ENCODE peak calls at places on chromosome 22, in nine cellular contexts. One of them, this sample, is unnamed.

GRCh38 chr22:38699784-38700183 is 959 bp downstream of the JOSD1 start:
- DNase-seq in heart left ventricle: no peak
- DNase-seq in activated naive CD8-positive, alpha-beta T cell treated with anti-CD3 and anti-CD28 coated beads for 36 hours: no peak
- DNase-seq in activated CD4-positive, alpha-beta T cell treated with anti-CD3 and anti-CD28 coated beads for 24 hours: no peak
- DNase-seq in GM10248: no peak
- DNase-seq in Kasumi-1: no peak
- DNase-seq in stimulated activated CD8-positive, alpha-beta memory T cell treated with anti-CD3 and anti-CD28 coated beads, Interleukin-15, amount 100 ng/mL, for 24 hours: no peak
- DNase-seq in CD8-positive, alpha-beta T cell: no peak
- DNase-seq in ELF-1: peak; percentile 16
- DNase-seq in this sample: peak; percentile 20

GRCh38 chr22:30365891-30366290 is 9.1 kb downstream of the CCDC157 start:
- DNase-seq in CD8-positive, alpha-beta T cell: no peak
- DNase-seq in heart left ventricle: no peak
- DNase-seq in stimulated activated CD8-positive, alpha-beta memory T cell treated with anti-CD3 and anti-CD28 coated beads, Interleukin-15, amount 100 ng/mL, for 24 hours: no peak
- DNase-seq in GM10248: no peak
- DNase-seq in activated naive CD8-positive, alpha-beta T cell treated with anti-CD3 and anti-CD28 coated beads for 36 hours: no peak
- DNase-seq in ELF-1: no peak
- DNase-seq in Kasumi-1: no peak
- DNase-seq in activated CD4-positive, alpha-beta T cell treated with anti-CD3 and anti-CD28 coated beads for 24 hours: no peak
- DNase-seq in this sample: no peak

GRCh38 chr22:19872779-19873137 is 18.1 kb upstream of the GNB1L start:
- DNase-seq in heart left ventricle: no peak
- DNase-seq in GM10248: no peak
- DNase-seq in stimulated activated CD8-positive, alpha-beta memory T cell treated with anti-CD3 and anti-CD28 coated beads, Interleukin-15, amount 100 ng/mL, for 24 hours: no peak
- DNase-seq in ELF-1: peak; percentile 4
- DNase-seq in Kasumi-1: no peak
- DNase-seq in activated naive CD8-positive, alpha-beta T cell treated with anti-CD3 and anti-CD28 coated beads for 36 hours: no peak
- DNase-seq in CD8-positive, alpha-beta T cell: no peak
- DNase-seq in activated CD4-positive, alpha-beta T cell treated with anti-CD3 and anti-CD28 coated beads for 24 hours: no peak
- DNase-seq in this sample: no peak

GRCh38 chr22:17775781-17776470 is 1.7 kb upstream of the BID start:
- DNase-seq in activated naive CD8-positive, alpha-beta T cell treated with anti-CD3 and anti-CD28 coated beads for 36 hours: no peak
- DNase-seq in CD8-positive, alpha-beta T cell: peak; percentile 43
- DNase-seq in GM10248: no peak
- DNase-seq in Kasumi-1: no peak
- DNase-seq in activated CD4-positive, alpha-beta T cell treated with anti-CD3 and anti-CD28 coated beads for 24 hours: no peak
- DNase-seq in stimulated activated CD8-positive, alpha-beta memory T cell treated with anti-CD3 and anti-CD28 coated beads, Interleukin-15, amount 100 ng/mL, for 24 hours: no peak
- DNase-seq in heart left ventricle: no peak
- DNase-seq in ELF-1: no peak
- DNase-seq in this sample: no peak

GRCh38 chr22:50683994-50684371 is 11.4 kb downstream of the SHANK3 start:
- DNase-seq in GM10248: no peak
- DNase-seq in ELF-1: no peak
- DNase-seq in stimulated activated CD8-positive, alpha-beta memory T cell treated with anti-CD3 and anti-CD28 coated beads, Interleukin-15, amount 100 ng/mL, for 24 hours: no peak
- DNase-seq in activated naive CD8-positive, alpha-beta T cell treated with anti-CD3 and anti-CD28 coated beads for 36 hours: no peak
- DNase-seq in CD8-positive, alpha-beta T cell: no peak
- DNase-seq in activated CD4-positive, alpha-beta T cell treated with anti-CD3 and anti-CD28 coated beads for 24 hours: no peak
- DNase-seq in Kasumi-1: no peak
- DNase-seq in heart left ventricle: no peak
- DNase-seq in this sample: no peak

GRCh38 chr22:45535400-45535799 is 32.7 kb downstream of the FBLN1 start:
- DNase-seq in ELF-1: no peak
- DNase-seq in stimulated activated CD8-positive, alpha-beta memory T cell treated with anti-CD3 and anti-CD28 coated beads, Interleukin-15, amount 100 ng/mL, for 24 hours: no peak
- DNase-seq in activated CD4-positive, alpha-beta T cell treated with anti-CD3 and anti-CD28 coated beads for 24 hours: no peak
- DNase-seq in Kasumi-1: no peak
- DNase-seq in GM10248: no peak
- DNase-seq in heart left ventricle: no peak
- DNase-seq in CD8-positive, alpha-beta T cell: no peak
- DNase-seq in activated naive CD8-positive, alpha-beta T cell treated with anti-CD3 and anti-CD28 coated beads for 36 hours: no peak
- DNase-seq in this sample: no peak

GRCh38 chr22:34354071-34354817 is 434.0 kb upstream of the LARGE1 start:
- DNase-seq in CD8-positive, alpha-beta T cell: no peak
- DNase-seq in heart left ventricle: no peak
- DNase-seq in activated naive CD8-positive, alpha-beta T cell treated with anti-CD3 and anti-CD28 coated beads for 36 hours: no peak
- DNase-seq in activated CD4-positive, alpha-beta T cell treated with anti-CD3 and anti-CD28 coated beads for 24 hours: no peak
- DNase-seq in Kasumi-1: no peak
- DNase-seq in GM10248: no peak
- DNase-seq in stimulated activated CD8-positive, alpha-beta memory T cell treated with anti-CD3 and anti-CD28 coated beads, Interleukin-15, amount 100 ng/mL, for 24 hours: no peak
- DNase-seq in ELF-1: no peak
- DNase-seq in this sample: no peak

GRCh38 chr22:41308054-41308453 is 6.7 kb downstream of the ZC3H7B start:
- DNase-seq in Kasumi-1: no peak
- DNase-seq in activated CD4-positive, alpha-beta T cell treated with anti-CD3 and anti-CD28 coated beads for 24 hours: no peak
- DNase-seq in GM10248: no peak
- DNase-seq in CD8-positive, alpha-beta T cell: no peak
- DNase-seq in ELF-1: no peak
- DNase-seq in stimulated activated CD8-positive, alpha-beta memory T cell treated with anti-CD3 and anti-CD28 coated beads, Interleukin-15, amount 100 ng/mL, for 24 hours: no peak
- DNase-seq in heart left ventricle: no peak
- DNase-seq in activated naive CD8-positive, alpha-beta T cell treated with anti-CD3 and anti-CD28 coated beads for 36 hours: no peak
- DNase-seq in this sample: no peak

GRCh38 chr22:42379961-42380537 is 52.2 kb downstream of the NFAM1 start:
- DNase-seq in Kasumi-1: no peak
- DNase-seq in GM10248: no peak
- DNase-seq in CD8-positive, alpha-beta T cell: no peak
- DNase-seq in activated CD4-positive, alpha-beta T cell treated with anti-CD3 and anti-CD28 coated beads for 24 hours: no peak
- DNase-seq in heart left ventricle: no peak
- DNase-seq in activated naive CD8-positive, alpha-beta T cell treated with anti-CD3 and anti-CD28 coated beads for 36 hours: no peak
- DNase-seq in ELF-1: no peak
- DNase-seq in stimulated activated CD8-positive, alpha-beta memory T cell treated with anti-CD3 and anti-CD28 coated beads, Interleukin-15, amount 100 ng/mL, for 24 hours: no peak
- DNase-seq in this sample: no peak

GRCh38 chr22:25069758-25070461 is 117.4 kb downstream of the KIAA1671 start:
- DNase-seq in CD8-positive, alpha-beta T cell: peak; percentile 35
- DNase-seq in Kasumi-1: no peak
- DNase-seq in ELF-1: no peak
- DNase-seq in GM10248: no peak
- DNase-seq in activated naive CD8-positive, alpha-beta T cell treated with anti-CD3 and anti-CD28 coated beads for 36 hours: peak; percentile 41
- DNase-seq in heart left ventricle: no peak
- DNase-seq in activated CD4-positive, alpha-beta T cell treated with anti-CD3 and anti-CD28 coated beads for 24 hours: no peak
- DNase-seq in stimulated activated CD8-positive, alpha-beta memory T cell treated with anti-CD3 and anti-CD28 coated beads, Interleukin-15, amount 100 ng/mL, for 24 hours: no peak
- DNase-seq in this sample: peak; percentile 37

GRCh38 chr22:24588756-24589481 is 4.0 kb downstream of the LRRC75B start:
- DNase-seq in CD8-positive, alpha-beta T cell: no peak
- DNase-seq in activated CD4-positive, alpha-beta T cell treated with anti-CD3 and anti-CD28 coated beads for 24 hours: no peak
- DNase-seq in ELF-1: no peak
- DNase-seq in Kasumi-1: no peak
- DNase-seq in activated naive CD8-positive, alpha-beta T cell treated with anti-CD3 and anti-CD28 coated beads for 36 hours: no peak
- DNase-seq in heart left ventricle: no peak
- DNase-seq in GM10248: no peak
- DNase-seq in stimulated activated CD8-positive, alpha-beta memory T cell treated with anti-CD3 and anti-CD28 coated beads, Interleukin-15, amount 100 ng/mL, for 24 hours: no peak
- DNase-seq in this sample: no peak

GRCh38 chr22:35630387-35630793 is 13.3 kb upstream of the MB start:
- DNase-seq in CD8-positive, alpha-beta T cell: no peak
- DNase-seq in activated CD4-positive, alpha-beta T cell treated with anti-CD3 and anti-CD28 coated beads for 24 hours: no peak
- DNase-seq in Kasumi-1: peak; percentile 21
- DNase-seq in activated naive CD8-positive, alpha-beta T cell treated with anti-CD3 and anti-CD28 coated beads for 36 hours: no peak
- DNase-seq in stimulated activated CD8-positive, alpha-beta memory T cell treated with anti-CD3 and anti-CD28 coated beads, Interleukin-15, amount 100 ng/mL, for 24 hours: no peak
- DNase-seq in heart left ventricle: no peak
- DNase-seq in GM10248: no peak
- DNase-seq in ELF-1: peak; percentile 47
- DNase-seq in this sample: no peak

GRCh38 chr22:41983516-41983915 is 14.3 kb downstream of the SEPTIN3 start:
- DNase-seq in activated naive CD8-positive, alpha-beta T cell treated with anti-CD3 and anti-CD28 coated beads for 36 hours: no peak
- DNase-seq in GM10248: no peak
- DNase-seq in heart left ventricle: no peak
- DNase-seq in CD8-positive, alpha-beta T cell: no peak
- DNase-seq in stimulated activated CD8-positive, alpha-beta memory T cell treated with anti-CD3 and anti-CD28 coated beads, Interleukin-15, amount 100 ng/mL, for 24 hours: no peak
- DNase-seq in Kasumi-1: no peak
- DNase-seq in activated CD4-positive, alpha-beta T cell treated with anti-CD3 and anti-CD28 coated beads for 24 hours: no peak
- DNase-seq in ELF-1: no peak
- DNase-seq in this sample: no peak

GRCh38 chr22:38240734-38241252 is 32.0 kb downstream of the TMEM184B start:
- DNase-seq in ELF-1: peak; percentile 87
- DNase-seq in activated CD4-positive, alpha-beta T cell treated with anti-CD3 and anti-CD28 coated beads for 24 hours: no peak
- DNase-seq in Kasumi-1: no peak
- DNase-seq in CD8-positive, alpha-beta T cell: no peak
- DNase-seq in stimulated activated CD8-positive, alpha-beta memory T cell treated with anti-CD3 and anti-CD28 coated beads, Interleukin-15, amount 100 ng/mL, for 24 hours: no peak
- DNase-seq in activated naive CD8-positive, alpha-beta T cell treated with anti-CD3 and anti-CD28 coated beads for 36 hours: no peak
- DNase-seq in heart left ventricle: no peak
- DNase-seq in GM10248: no peak
- DNase-seq in this sample: no peak

GRCh38 chr22:36331306-36331911 is 56.4 kb downstream of the MYH9 start:
- DNase-seq in activated CD4-positive, alpha-beta T cell treated with anti-CD3 and anti-CD28 coated beads for 24 hours: no peak
- DNase-seq in activated naive CD8-positive, alpha-beta T cell treated with anti-CD3 and anti-CD28 coated beads for 36 hours: peak; percentile 83
- DNase-seq in stimulated activated CD8-positive, alpha-beta memory T cell treated with anti-CD3 and anti-CD28 coated beads, Interleukin-15, amount 100 ng/mL, for 24 hours: peak; percentile 47
- DNase-seq in GM10248: peak; percentile 87
- DNase-seq in ELF-1: peak; percentile 91
- DNase-seq in Kasumi-1: peak; percentile 95
- DNase-seq in CD8-positive, alpha-beta T cell: peak; percentile 75
- DNase-seq in heart left ventricle: peak; percentile 87
- DNase-seq in this sample: peak; percentile 74

GRCh38 chr22:46537221-46537945 is at the start of gene CELSR1:
- DNase-seq in ELF-1: no peak
- DNase-seq in stimulated activated CD8-positive, alpha-beta memory T cell treated with anti-CD3 and anti-CD28 coated beads, Interleukin-15, amount 100 ng/mL, for 24 hours: no peak
- DNase-seq in heart left ventricle: no peak
- DNase-seq in activated naive CD8-positive, alpha-beta T cell treated with anti-CD3 and anti-CD28 coated beads for 36 hours: peak; percentile 29
- DNase-seq in activated CD4-positive, alpha-beta T cell treated with anti-CD3 and anti-CD28 coated beads for 24 hours: no peak
- DNase-seq in CD8-positive, alpha-beta T cell: no peak
- DNase-seq in GM10248: peak; percentile 53
- DNase-seq in Kasumi-1: no peak
- DNase-seq in this sample: no peak

GRCh38 chr22:28514314-28514713 is 165.3 kb downstream of the TTC28 start:
- DNase-seq in CD8-positive, alpha-beta T cell: no peak
- DNase-seq in heart left ventricle: no peak
- DNase-seq in stimulated activated CD8-positive, alpha-beta memory T cell treated with anti-CD3 and anti-CD28 coated beads, Interleukin-15, amount 100 ng/mL, for 24 hours: no peak
- DNase-seq in ELF-1: no peak
- DNase-seq in activated naive CD8-positive, alpha-beta T cell treated with anti-CD3 and anti-CD28 coated beads for 36 hours: no peak
- DNase-seq in GM10248: no peak
- DNase-seq in activated CD4-positive, alpha-beta T cell treated with anti-CD3 and anti-CD28 coated beads for 24 hours: no peak
- DNase-seq in Kasumi-1: no peak
- DNase-seq in this sample: no peak